ENCODE peak calls at places on chromosomes 12 and 14, in four cellular contexts. C is fibroblast of mammary gland, F is adipocyte, Q is NCI-H2081 treated with DMSO at 0.1 percent for 48 hours. L is an unnamed sample.

GRCh38 chr14:24147761-24148428 is 597 bp downstream of the RNF31 start:
- DNase-seq in C (no peak), F (no peak), Q (no peak), L (no peak)

GRCh38 chr12:117674313-117674712 is 294.5 kb downstream of the KSR2 start:
- DNase-seq in C (peak; percentile 16), F (no peak), Q (no peak), L (no peak)

GRCh38 chr12:94145231-94145979 is 3.0 kb upstream of the PLXNC1 start:
- DNase-seq in C (peak; percentile 68), F (peak; percentile 77), Q (no peak), L (peak; percentile 52)

GRCh38 chr12:6171409-6172015 is 28.7 kb upstream of the CD9 start:
- DNase-seq in C (no peak), F (no peak), Q (no peak), L (no peak)

GRCh38 chr12:131671276-131671675 is 39.6 kb upstream of the SFSWAP start:
- DNase-seq in C (no peak), F (no peak), Q (no peak), L (no peak)

GRCh38 chr12:46383654-46384450 is 11.3 kb upstream of the SLC38A2 start:
- DNase-seq in C (peak; percentile 96), F (peak; percentile 97), Q (no peak), L (peak; percentile 98)

GRCh38 chr14:98961191-98961590 is 310.8 kb downstream of the BCL11B start:
- DNase-seq in C (no peak), F (no peak), Q (no peak), L (no peak)

GRCh38 chr14:93008381-93008780 is 85.4 kb downstream of the CHGA start:
- DNase-seq in C (peak; percentile 87), F (peak; percentile 34), Q (no peak), L (peak; percentile 20)

GRCh38 chr12:115000038-115000437 is 316.1 kb upstream of the TBX3 start:
- DNase-seq in C (peak; percentile 23), F (no peak), Q (no peak), L (peak; percentile 13)

GRCh38 chr12:2540535-2540941 is 254.2 kb upstream of the FKBP4 start:
- DNase-seq in C (no peak), F (no peak), Q (no peak), L (no peak)

GRCh38 chr12:107598906-107599305 is 86.7 kb upstream of the PWP1 start:
- DNase-seq in C (no peak), F (no peak), Q (no peak), L (no peak)

GRCh38 chr12:113591480-113591971 is 119.9 kb upstream of the LHX5 start:
- DNase-seq in C (no peak), F (no peak), Q (no peak), L (no peak)

GRCh38 chr12:39275846-39276245 is 167.1 kb downstream of the KIF21A start:
- DNase-seq in C (no peak), F (no peak), Q (no peak), L (no peak)

GRCh38 chr12:104571328-104571727 is 114.6 kb downstream of the CHST11 start:
- DNase-seq in C (no peak), F (no peak), Q (no peak), L (no peak)

GRCh38 chr14:69008411-69008810 is 29.3 kb upstream of the ACTN1 start:
- DNase-seq in C (no peak), F (peak; percentile 60), Q (no peak), L (peak; percentile 23)

GRCh38 chr12:116263844-116264243 is 13.6 kb downstream of the MED13L start:
- DNase-seq in C (no peak), F (peak; percentile 45), Q (no peak), L (no peak)

GRCh38 chr12:10454531-10454930 is 1.4 kb upstream of the KLRC1 start:
- DNase-seq in C (peak; percentile 12), F (no peak), Q (no peak), L (no peak)

GRCh38 chr12:57726884-57727757 is 11.4 kb downstream of the AGAP2 start:
- DNase-seq in C (peak; percentile 44), F (no peak), Q (no peak), L (no peak)

GRCh38 chr12:96814200-96814599 is 92.9 kb upstream of the NEDD1 start:
- DNase-seq in C (no peak), F (no peak), Q (no peak), L (no peak)

GRCh38 chr14:89303452-89304435 is 113.3 kb downstream of the FOXN3 start:
- DNase-seq in C (peak; percentile 83), F (peak; percentile 77), Q (no peak), L (peak; percentile 79)

GRCh38 chr14:70785556-70785955 is 23.8 kb downstream of the MAP3K9 start:
- DNase-seq in C (peak; percentile 10), F (no peak), Q (no peak), L (no peak)

GRCh38 chr14:68466491-68466977 is 326.3 kb downstream of the ZFP36L1 start:
- DNase-seq in C (peak; percentile 94), F (peak; percentile 80), Q (no peak), L (peak; percentile 97)

GRCh38 chr14:85222344-85222743 is 307.6 kb upstream of the FLRT2 start:
- DNase-seq in C (no peak), F (no peak), Q (no peak), L (no peak)

GRCh38 chr12:14554281-14555008 is 13.2 kb downstream of the PLBD1 start:
- DNase-seq in C (peak; percentile 16), F (no peak), Q (no peak), L (peak; percentile 1)

GRCh38 chr14:104681689-104682074 is 7.7 kb upstream of the INF2 start:
- DNase-seq in C (peak; percentile 83), F (peak; percentile 89), Q (no peak), L (peak; percentile 80)

GRCh38 chr14:63499701-63500250 is 43.4 kb downstream of the PPP2R5E start:
- DNase-seq in C (peak; percentile 93), F (peak; percentile 35), Q (no peak), L (peak; percentile 92)

GRCh38 chr14:52563120-52563519 is 10.5 kb downstream of the GPR137C start:
- DNase-seq in C (peak; percentile 83), F (peak; percentile 17), Q (no peak), L (peak; percentile 35)

GRCh38 chr12:54935235-54935951 is 49.2 kb downstream of the TESPA1 start:
- DNase-seq in C (peak; percentile 95), F (peak; percentile 68), Q (no peak), L (peak; percentile 70)

GRCh38 chr14:38079268-38079667 is 128.4 kb upstream of the SSTR1 start:
- DNase-seq in C (peak; percentile 46), F (peak; percentile 63), Q (no peak), L (peak; percentile 64)

GRCh38 chr12:43281563-43281962 is 270.4 kb downstream of the ADAMTS20 start:
- DNase-seq in C (no peak), F (no peak), Q (no peak), L (no peak)

GRCh38 chr12:130146532-130146931 is 15.7 kb upstream of the FZD10 start:
- DNase-seq in C (no peak), F (no peak), Q (no peak), L (no peak)

GRCh38 chr12:65628061-65628460 is 196.2 kb upstream of the HMGA2 start:
- DNase-seq in C (no peak), F (no peak), Q (no peak), L (no peak)

GRCh38 chr12:52217223-52217622 is 15.8 kb upstream of the KRT7 start:
- DNase-seq in C (no peak), F (no peak), Q (no peak), L (no peak)

GRCh38 chr12:18068355-18068754 is 21.6 kb downstream of the RERGL start:
- DNase-seq in C (no peak), F (no peak), Q (no peak), L (no peak)

GRCh38 chr12:43858096-43858495 is 22.2 kb downstream of the TMEM117 start:
- DNase-seq in C (no peak), F (no peak), Q (no peak), L (no peak)

GRCh38 chr12:131124487-131125280 is 171.0 kb downstream of the ADGRD1 start:
- DNase-seq in C (no peak), F (no peak), Q (no peak), L (no peak)

GRCh38 chr12:53380797-53381738 is 1.1 kb downstream of the SP1 start:
- DNase-seq in C (peak; percentile 71), F (peak; percentile 67), Q (no peak), L (peak; percentile 55)

GRCh38 chr12:111387747-111388365 is 17.9 kb upstream of the SH2B3 start:
- DNase-seq in C (no peak), F (no peak), Q (no peak), L (no peak)

GRCh38 chr12:115661103-115661502 is 616.4 kb downstream of the MED13L start:
- DNase-seq in C (peak; percentile 68), F (peak; percentile 16), Q (no peak), L (peak; percentile 65)